ENCODE peak calls at places on chromosomes 5 and 9, in eight cellular contexts. X is aorta, U is heart right ventricle, L is adrenal gland, E is SJSA1, F is skeletal muscle cell, R is cardiac muscle cell, H is endothelial cell of umbilical vein. W is an unnamed sample.

GRCh38 chr5:27020965-27021364 is 17.4 kb downstream of the CDH9 start:
- DNase-seq in X (no peak), U (no peak), L (no peak), E (no peak), F (no peak), R (peak), H (no peak), W (peak)

GRCh38 chr9:34252016-34252415 is 73.2 kb downstream of the UBAP1 start:
- DNase-seq in X (peak), U (no peak), L (no peak), E (no peak), F (peak), R (peak), H (no peak), W (no peak)

GRCh38 chr5:177357459-177358332 is at the start of gene RGS14:
- DNase-seq in X (peak), U (no peak), L (no peak), E (no peak), F (no peak), R (peak), H (peak), W (peak)

GRCh38 chr5:14872070-14872989 is 752 bp upstream of the ANKH start:
- DNase-seq in X (peak), U (peak), L (peak), E (peak), F (no peak), R (peak), H (peak), W (peak)

GRCh38 chr5:52043543-52043942 is 660.3 kb downstream of the ISL1 start:
- DNase-seq in X (no peak), U (no peak), L (no peak), E (no peak), F (no peak), R (no peak), H (no peak), W (no peak)

GRCh38 chr5:126542441-126542840 is 52.6 kb downstream of the ALDH7A1 start:
- DNase-seq in X (no peak), U (no peak), L (no peak), E (no peak), F (no peak), R (no peak), H (no peak), W (no peak)

GRCh38 chr9:96379461-96379860 is 4.0 kb downstream of the SLC35D2 start:
- DNase-seq in X (no peak), U (no peak), L (no peak), E (no peak), F (no peak), R (no peak), H (no peak), W (no peak)

GRCh38 chr5:40649493-40650030 is 30.2 kb upstream of the PTGER4 start:
- DNase-seq in X (no peak), U (no peak), L (no peak), E (no peak), F (no peak), R (no peak), H (no peak), W (no peak)

GRCh38 chr5:173452098-173452497 is 123.9 kb upstream of the STC2 start:
- DNase-seq in X (peak), U (peak), L (peak), E (peak), F (no peak), R (peak), H (no peak), W (peak)

GRCh38 chr5:72282878-72283277 is 37.2 kb downstream of the MRPS27 start:
- DNase-seq in X (no peak), U (no peak), L (peak), E (no peak), F (no peak), R (peak), H (peak), W (peak)

GRCh38 chr9:122819791-122820489 is 8.4 kb downstream of the PDCL start:
- DNase-seq in X (no peak), U (peak), L (no peak), E (no peak), F (no peak), R (peak), H (peak), W (peak)

GRCh38 chr5:5560016-5560415 is 137.5 kb downstream of the ICE1 start:
- DNase-seq in X (no peak), U (no peak), L (no peak), E (no peak), F (no peak), R (no peak), H (no peak), W (no peak)

GRCh38 chr5:112776301-112776856 is 38.7 kb downstream of the APC start:
- DNase-seq in X (no peak), U (no peak), L (no peak), E (no peak), F (peak), R (peak), H (no peak), W (peak)

GRCh38 chr9:8356406-8356805 is 556.8 kb upstream of the DMAC1 start:
- DNase-seq in X (no peak), U (no peak), L (no peak), E (no peak), F (no peak), R (no peak), H (peak), W (no peak)

GRCh38 chr9:133089271-133089671 is 27.5 kb downstream of the CEL start:
- DNase-seq in X (no peak), U (no peak), L (no peak), E (no peak), F (no peak), R (no peak), H (no peak), W (no peak)

GRCh38 chr9:124914753-124915405 is 26.0 kb downstream of the GOLGA1 start:
- DNase-seq in X (no peak), U (no peak), L (no peak), E (no peak), F (no peak), R (no peak), H (no peak), W (no peak)

GRCh38 chr9:89606049-89606481 is 1.3 kb downstream of the GADD45G start:
- DNase-seq in X (peak), U (peak), L (peak), E (no peak), F (no peak), R (peak), H (peak), W (peak)

GRCh38 chr5:143400541-143401252 is 2.8 kb downstream of the NR3C1 start:
- DNase-seq in X (no peak), U (peak), L (no peak), E (no peak), F (no peak), R (peak), H (peak), W (peak)
- H3K4me3 ChIP-seq in X (peak), U (peak), L (peak), E (peak), F (peak), R (no peak), H (peak), W (peak)

DNA sequence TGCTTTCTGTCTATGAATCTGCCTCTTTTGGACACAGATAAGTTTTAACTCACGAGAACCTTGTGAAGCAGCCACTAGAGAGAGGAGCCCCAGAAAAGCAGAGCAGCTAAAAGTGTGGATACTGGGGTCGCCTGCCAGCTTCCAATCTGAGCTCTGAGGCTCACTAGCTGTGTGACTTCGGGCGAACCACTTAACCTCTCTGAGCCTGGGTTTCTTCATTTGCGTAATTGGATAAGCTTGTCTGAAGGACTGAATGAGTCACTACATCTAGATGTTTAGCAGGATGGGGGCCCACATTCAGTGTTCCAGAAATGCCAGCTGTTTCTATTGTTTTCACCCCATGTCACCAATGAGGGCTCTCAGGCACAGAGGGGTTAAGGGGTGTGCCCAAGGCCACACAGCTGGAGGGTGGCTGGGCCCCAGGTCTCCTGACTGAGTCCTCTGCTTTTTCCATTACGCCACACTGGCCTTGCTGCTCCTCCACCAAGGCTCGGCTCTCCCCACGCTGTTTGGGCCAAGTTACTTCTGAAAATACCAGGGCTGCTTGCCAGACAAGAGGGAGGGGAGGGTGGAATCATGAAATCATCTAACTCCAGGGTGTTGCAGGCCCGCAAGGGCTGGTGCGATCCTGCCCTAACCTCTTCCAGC is 36.2 kb downstream of the SH3PXD2B start:
- DNase-seq in X (peak), U (peak), L (peak), E (peak), F (peak), R (peak), H (peak), W (peak)
- H3K4me3 ChIP-seq in X (no peak), U (no peak), L (no peak), E (no peak), F (no peak), R (no peak), H (no peak), W (no peak)

GRCh38 chr9:23537192-23538059 is 288.6 kb downstream of the ELAVL2 start:
- DNase-seq in X (no peak), U (no peak), L (no peak), E (no peak), F (no peak), R (no peak), H (no peak), W (no peak)
- H3K4me3 ChIP-seq in X (peak), U (peak), L (peak), E (no peak), F (peak), R (no peak), H (no peak), W (no peak)

GRCh38 chr9:73093016-73093739 is 58.5 kb upstream of the ANXA1 start:
- DNase-seq in X (no peak), U (no peak), L (no peak), E (no peak), F (no peak), R (no peak), H (no peak), W (no peak)

GRCh38 chr9:73091909-73092308 is 59.8 kb upstream of the ANXA1 start:
- DNase-seq in X (no peak), U (no peak), L (no peak), E (no peak), F (no peak), R (no peak), H (no peak), W (no peak)

GRCh38 chr9:73093740-73094379 is 57.8 kb upstream of the ANXA1 start:
- DNase-seq in X (no peak), U (no peak), L (no peak), E (no peak), F (no peak), R (peak), H (peak), W (peak)

GRCh38 chr9:73090214-73090613 is 61.5 kb upstream of the ANXA1 start:
- DNase-seq in X (no peak), U (no peak), L (no peak), E (no peak), F (no peak), R (no peak), H (no peak), W (no peak)

DNA sequence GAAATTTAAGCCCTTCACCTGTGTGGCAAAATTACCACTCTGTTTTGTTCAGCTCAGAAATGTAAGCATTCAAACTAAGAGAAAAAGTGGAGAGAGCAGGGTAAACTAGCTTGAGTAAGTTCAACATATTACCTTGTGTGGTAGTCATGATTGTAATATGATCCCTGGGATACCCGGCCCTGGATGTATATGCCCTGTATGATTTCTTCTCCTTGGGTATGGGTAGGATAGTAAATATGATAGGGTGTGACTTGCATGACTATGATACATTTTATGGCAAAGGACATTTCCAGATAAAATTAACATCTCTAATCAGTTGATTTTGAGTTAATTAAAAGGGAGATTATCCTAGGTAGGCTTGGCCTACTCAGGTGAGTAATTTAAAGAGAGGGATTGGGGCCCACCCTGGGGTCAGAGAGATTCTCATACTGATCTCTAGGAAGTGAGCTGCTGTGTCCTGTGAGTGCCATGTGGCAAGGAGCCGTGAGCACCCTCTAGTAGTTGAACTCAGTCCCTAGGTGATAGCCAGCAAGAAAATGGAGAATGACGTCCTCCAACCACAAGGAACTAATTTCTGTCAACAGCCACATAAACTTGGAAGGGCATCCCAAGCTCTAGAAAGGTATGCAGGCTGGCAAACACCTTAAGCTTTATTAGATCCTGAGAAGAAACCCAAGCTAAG is 62.2 kb upstream of the ANXA1 start:
- DNase-seq in X (no peak), U (no peak), L (no peak), E (no peak), F (no peak), R (no peak), H (no peak), W (no peak)
- H3K4me3 ChIP-seq in X (no peak), U (no peak), L (no peak), E (no peak), F (no peak), R (no peak), H (no peak), W (no peak)

DNA sequence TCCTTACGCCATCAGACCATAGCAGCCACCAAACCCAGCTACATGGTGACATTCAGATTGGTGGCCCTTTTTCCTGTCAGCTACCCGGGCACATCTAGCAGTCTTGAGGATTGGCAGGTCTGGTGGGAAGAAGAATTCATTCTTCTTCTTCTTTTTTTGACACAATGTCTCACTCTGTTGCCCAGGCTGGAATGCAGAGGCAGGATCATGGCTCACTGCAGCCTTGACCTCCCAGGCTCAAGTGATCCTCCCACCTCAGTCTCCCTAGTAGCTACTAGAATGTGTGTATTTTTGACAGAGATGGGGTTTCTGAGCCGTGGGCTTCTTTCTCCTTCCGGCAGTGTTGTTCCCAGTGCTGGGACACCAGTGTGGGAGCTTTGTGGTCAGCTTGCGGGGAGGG is 3.3 kb downstream of the NTMT1 start:
- DNase-seq in X (no peak), U (no peak), L (no peak), E (no peak), F (no peak), R (no peak), H (no peak), W (no peak)
- H3K4me3 ChIP-seq in X (no peak), U (no peak), L (peak), E (no peak), F (no peak), R (no peak), H (no peak), W (no peak)

DNA sequence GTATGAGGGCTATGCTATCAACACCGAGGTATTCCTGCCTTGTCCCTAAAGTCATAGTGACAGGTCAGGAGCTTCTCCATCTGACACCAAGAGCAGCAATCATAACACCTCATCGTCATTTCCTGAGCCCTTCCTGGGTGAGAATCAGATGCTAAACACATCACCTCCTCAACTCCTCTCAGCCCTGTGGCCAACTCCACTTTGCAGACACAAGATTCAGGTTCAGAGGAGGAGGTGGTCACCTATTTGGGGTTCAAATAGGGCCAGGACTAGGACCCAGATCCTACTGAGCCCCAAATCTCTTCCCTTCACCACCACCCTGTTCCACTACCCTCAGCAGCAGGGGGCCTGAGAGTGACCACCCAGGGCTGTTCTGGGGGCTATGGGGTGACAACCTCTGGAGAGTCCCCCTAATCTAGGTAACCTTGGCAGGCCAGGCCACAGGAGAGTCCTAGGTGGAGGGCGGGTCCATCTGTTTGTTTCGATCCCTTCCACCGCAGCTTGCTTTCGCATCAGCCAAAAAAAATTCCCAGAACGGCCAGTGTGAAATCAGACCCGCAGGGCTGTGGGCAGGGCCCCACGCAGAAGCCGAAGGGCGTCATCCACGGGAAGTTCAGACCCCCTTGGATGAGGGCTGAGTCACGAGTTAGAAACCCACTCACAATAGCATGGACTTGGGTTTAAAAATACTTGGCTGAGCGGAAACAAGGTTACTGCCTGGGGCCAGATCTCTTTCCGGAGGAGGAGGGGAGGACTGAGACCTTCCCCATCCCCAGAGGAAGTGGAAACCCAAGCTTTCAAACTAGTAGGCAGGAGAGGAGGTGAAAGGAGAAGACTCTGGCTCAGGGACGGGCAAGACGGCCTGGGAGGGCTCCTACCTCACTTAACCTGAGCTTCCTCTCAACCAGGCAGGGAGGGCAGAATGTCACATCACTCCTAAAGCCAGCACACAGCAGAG is 8.7 kb downstream of the STK10 start:
- DNase-seq in X (no peak), U (peak), L (no peak), E (peak), F (no peak), R (peak), H (peak), W (peak)
- H3K4me3 ChIP-seq in X (no peak), U (peak), L (peak), E (peak), F (no peak), R (no peak), H (peak), W (no peak)

DNA sequence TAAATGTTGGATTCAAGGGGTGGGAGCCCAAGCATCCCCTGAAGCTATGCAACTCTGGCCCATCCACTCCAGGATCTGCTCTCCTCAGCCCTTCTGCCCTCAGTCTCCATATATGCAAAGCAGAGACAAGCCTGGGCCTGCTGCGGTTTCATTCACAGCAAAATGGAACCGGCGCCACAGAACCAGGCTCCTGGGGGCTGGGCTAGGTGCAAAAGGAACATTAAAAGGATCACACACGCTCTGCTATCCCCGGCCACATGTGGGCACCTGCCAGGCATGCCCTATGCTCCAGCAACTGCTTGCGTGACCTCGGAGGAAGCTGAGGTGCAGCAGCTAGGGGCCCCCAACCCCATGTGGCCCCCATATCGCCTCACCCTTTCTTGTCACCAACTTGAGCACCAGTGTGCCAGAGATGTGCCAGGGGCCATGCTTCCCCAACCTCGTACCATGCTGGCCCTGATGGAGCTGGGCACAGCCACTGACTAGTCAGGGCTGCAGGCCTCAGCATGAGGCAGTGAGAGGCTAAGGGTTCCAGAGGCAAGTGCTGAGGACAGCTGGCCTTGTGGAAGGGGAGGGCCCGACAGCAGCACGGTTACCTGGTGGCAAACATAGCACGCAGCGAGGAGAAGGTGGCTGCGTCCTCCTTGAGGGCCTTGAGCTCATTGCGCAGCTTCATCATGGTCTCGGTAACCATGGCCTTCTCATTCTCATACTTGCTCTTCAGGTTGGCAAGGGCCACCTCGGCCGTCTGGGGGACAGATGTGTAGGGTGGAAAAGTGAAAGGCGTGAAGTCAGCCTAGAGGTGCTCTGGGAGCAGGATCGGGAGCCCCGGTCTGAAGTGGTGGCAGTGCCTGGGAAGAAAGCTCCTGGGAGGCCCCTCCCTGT is 47.2 kb downstream of the BICD2 start:
- DNase-seq in X (no peak), U (no peak), L (peak), E (no peak), F (no peak), R (no peak), H (no peak), W (no peak)
- H3K4me3 ChIP-seq in X (no peak), U (no peak), L (no peak), E (no peak), F (no peak), R (no peak), H (no peak), W (no peak)